ENCODE peak calls at places on chromosomes 13 and 19, in seven cellular contexts. Q, L, A, R, H, I and B are unnamed samples.
A peak's percentile ranks its signal among the peaks of the same experiment; 100 is the strongest.

GRCh38 chr13:97539651-97540230 is 105.8 kb downstream of the RAP2A start:
- DNase-seq in Q (no peak), L (no peak), A (no peak), R (no peak), H (peak; percentile 60), I (no peak), B (no peak)

GRCh38 chr19:56142087-56142787 is 1.1 kb downstream of the ZNF444 start:
- DNase-seq in Q (no peak), L (no peak), A (peak; percentile 84), R (no peak), H (no peak), I (no peak), B (no peak)

GRCh38 chr13:99979453-99980200 is 2.0 kb upstream of the ZIC2 start:
- DNase-seq in Q (no peak), L (no peak), A (peak; percentile 46), R (no peak), H (no peak), I (no peak), B (no peak)

GRCh38 chr13:83515267-83515666 is 367.0 kb downstream of the SLITRK1 start:
- DNase-seq in Q (no peak), L (no peak), A (no peak), R (peak; percentile 46), H (peak; percentile 80), I (no peak), B (no peak)

GRCh38 chr13:100274942-100275506 is 186.1 kb downstream of the PCCA start:
- DNase-seq in Q (peak; percentile 90), L (no peak), A (no peak), R (no peak), H (peak; percentile 62), I (no peak), B (no peak)

GRCh38 chr19:46925548-46925950 is 64.8 kb downstream of the ARHGAP35 start:
- DNase-seq in Q (no peak), L (no peak), A (peak; percentile 91), R (no peak), H (no peak), I (no peak), B (no peak)

GRCh38 chr13:25766576-25766975 is 285.2 kb downstream of the SHISA2 start:
- DNase-seq in Q (no peak), L (no peak), A (no peak), R (no peak), H (no peak), I (no peak), B (no peak)

GRCh38 chr19:5564930-5565329 is 2.8 kb downstream of the TINCR start:
- DNase-seq in Q (no peak), L (no peak), A (no peak), R (no peak), H (no peak), I (no peak), B (no peak)

GRCh38 chr19:676343-677105 is at the start of gene FSTL3:
- DNase-seq in Q (no peak), L (no peak), A (no peak), R (no peak), H (peak; percentile 24), I (no peak), B (no peak)

GRCh38 chr19:56119585-56119978 is 1.5 kb downstream of the ZNF787 start:
- DNase-seq in Q (no peak), L (no peak), A (peak; percentile 32), R (peak; percentile 55), H (peak; percentile 78), I (no peak), B (no peak)

GRCh38 chr13:80342541-80343371 is 1.8 kb upstream of the SPRY2 start:
- DNase-seq in Q (peak; percentile 35), L (no peak), A (peak; percentile 37), R (peak; percentile 60), H (peak; percentile 71), I (peak; percentile 39), B (peak; percentile 38)

GRCh38 chr13:93169980-93170379 is 56.6 kb upstream of the GPC6 start:
- DNase-seq in Q (no peak), L (no peak), A (peak; percentile 59), R (peak; percentile 46), H (peak; percentile 88), I (no peak), B (no peak)

GRCh38 chr19:17950310-17951150 is 16.4 kb upstream of the KCNN1 start:
- DNase-seq in Q (no peak), L (no peak), A (no peak), R (no peak), H (no peak), I (no peak), B (no peak)

GRCh38 chr13:45718063-45718462 is 15.9 kb downstream of the CBY2 start:
- DNase-seq in Q (peak; percentile 38), L (no peak), A (no peak), R (peak; percentile 5), H (peak; percentile 21), I (no peak), B (no peak)

GRCh38 chr13:38535271-38535670 is 151.6 kb upstream of the FREM2 start:
- DNase-seq in Q (no peak), L (no peak), A (no peak), R (no peak), H (no peak), I (no peak), B (no peak)

GRCh38 chr19:11587302-11587972 is 9.8 kb upstream of the ZNF627 start:
- DNase-seq in Q (peak; percentile 6), L (peak; percentile 32), A (no peak), R (peak; percentile 62), H (peak; percentile 53), I (peak; percentile 17), B (peak; percentile 32)

GRCh38 chr13:99311137-99311536 is 3.9 kb upstream of the GPR183 start:
- DNase-seq in Q (no peak), L (no peak), A (no peak), R (no peak), H (no peak), I (no peak), B (no peak)

GRCh38 chr19:6213696-6214585 is 65.8 kb downstream of the MLLT1 start:
- DNase-seq in Q (no peak), L (no peak), A (no peak), R (no peak), H (no peak), I (no peak), B (no peak)

GRCh38 chr19:58558623-58559274 is 338 bp upstream of the UBE2M start:
- DNase-seq in Q (no peak), L (peak; percentile 97), A (no peak), R (peak; percentile 98), H (peak; percentile 98), I (no peak), B (no peak)

GRCh38 chr13:20553309-20553708 is 13.6 kb upstream of the IFT88 start:
- DNase-seq in Q (no peak), L (no peak), A (no peak), R (peak; percentile 9), H (peak; percentile 36), I (no peak), B (peak; percentile 89)

GRCh38 chr19:19550454-19550842 is 12.4 kb downstream of the CILP2 start:
- DNase-seq in Q (no peak), L (no peak), A (no peak), R (peak; percentile 73), H (peak; percentile 39), I (no peak), B (no peak)

GRCh38 chr19:40684280-40684679 is 6.2 kb downstream of the NUMBL start:
- DNase-seq in Q (no peak), L (no peak), A (no peak), R (no peak), H (no peak), I (no peak), B (no peak)

GRCh38 chr19:45539460-45539859 is 32.2 kb downstream of the VASP start:
- DNase-seq in Q (no peak), L (no peak), A (no peak), R (no peak), H (no peak), I (no peak), B (no peak)

GRCh38 chr13:91058066-91058465 is 289.4 kb upstream of the MIR17HG start:
- DNase-seq in Q (peak; percentile 18), L (no peak), A (no peak), R (no peak), H (peak; percentile 16), I (no peak), B (no peak)

GRCh38 chr19:50509366-50509765 is 1.6 kb downstream of the JOSD2 start:
- DNase-seq in Q (no peak), L (no peak), A (no peak), R (no peak), H (no peak), I (no peak), B (no peak)

GRCh38 chr19:51407631-51408131 is 9.8 kb downstream of the SIGLEC10 start:
- DNase-seq in Q (peak; percentile 60), L (no peak), A (no peak), R (peak; percentile 16), H (peak; percentile 15), I (no peak), B (no peak)

GRCh38 chr13:98155475-98156111 is 12.7 kb downstream of the FARP1 start:
- DNase-seq in Q (no peak), L (no peak), A (no peak), R (peak; percentile 61), H (peak; percentile 81), I (no peak), B (no peak)

GRCh38 chr13:79710376-79710775 is 229.4 kb downstream of the NDFIP2 start:
- DNase-seq in Q (no peak), L (peak; percentile 68), A (no peak), R (peak; percentile 86), H (peak; percentile 69), I (no peak), B (no peak)

GRCh38 chr13:46871557-46871956 is 25.3 kb downstream of the HTR2A start:
- DNase-seq in Q (no peak), L (no peak), A (no peak), R (no peak), H (no peak), I (no peak), B (no peak)

GRCh38 chr13:38401276-38401675 is 51.6 kb downstream of the UFM1 start:
- DNase-seq in Q (no peak), L (no peak), A (no peak), R (peak; percentile 20), H (no peak), I (no peak), B (no peak)

GRCh38 chr19:15595069-15595468 is 19.9 kb upstream of the CYP4F8 start:
- DNase-seq in Q (no peak), L (no peak), A (peak; percentile 94), R (no peak), H (no peak), I (no peak), B (no peak)

GRCh38 chr13:111121421-111121820 is 6.3 kb downstream of the ARHGEF7 start:
- DNase-seq in Q (no peak), L (no peak), A (no peak), R (no peak), H (no peak), I (no peak), B (no peak)